ENCODE peak calls at places on chromosomes 5 and 9, in seven cellular contexts. R is transverse colon, O is astrocyte of the cerebellum, D is HL-60, K is left ventricle myocardium inferior, Q is PC-3, P is retinal pigment epithelial cell. F is an unnamed sample.

GRCh38 chr9:128913048-128913900 is 7.5 kb upstream of the PHYHD1 start:
- DNase-seq in Q (no peak), R (no peak), P (no peak), D (no peak), K (no peak), O (no peak), F (no peak)

GRCh38 chr9:69755205-69755604 is 4.6 kb downstream of the PTAR1 start:
- DNase-seq in P (no peak), D (no peak), O (no peak), K (no peak), Q (no peak), R (no peak), F (no peak)

GRCh38 chr5:36880761-36881160 is 4.2 kb downstream of the NIPBL start:
- DNase-seq in Q (no peak), R (no peak), O (no peak), D (no peak), P (no peak), K (no peak), F (no peak)

GRCh38 chr9:133509179-133510083 is 15.3 kb downstream of the MYMK start:
- DNase-seq in O (no peak), P (no peak), K (no peak), Q (peak), D (no peak), R (peak), F (no peak)

GRCh38 chr9:79222483-79222882 is 349.3 kb upstream of the TLE4 start:
- DNase-seq in P (no peak), K (no peak), D (no peak), R (no peak), Q (no peak), O (no peak), F (no peak)

GRCh38 chr9:129806126-129806525 is 3.1 kb downstream of the TOR1B start:
- DNase-seq in P (no peak), Q (no peak), R (no peak), O (no peak), D (peak), K (no peak), F (no peak)

GRCh38 chr5:78467140-78467539 is 106.7 kb downstream of the SCAMP1 start:
- DNase-seq in D (no peak), P (no peak), R (no peak), K (no peak), O (no peak), Q (no peak), F (no peak)

GRCh38 chr9:121802753-121803152 is 151.3 kb downstream of the DAB2IP start:
- DNase-seq in Q (no peak), K (no peak), R (no peak), O (no peak), P (no peak), D (no peak), F (no peak)

GRCh38 chr9:124084087-124084486 is 72.5 kb downstream of the LHX2 start:
- DNase-seq in Q (peak), O (no peak), K (no peak), P (no peak), D (no peak), R (no peak), F (no peak)

GRCh38 chr5:5941486-5941885 is 436.9 kb downstream of the MED10 start:
- DNase-seq in Q (no peak), D (no peak), R (no peak), O (no peak), K (no peak), P (no peak), F (no peak)

GRCh38 chr5:103621548-103621930 is 59.0 kb upstream of the NUDT12 start:
- DNase-seq in D (no peak), K (no peak), Q (no peak), O (no peak), P (peak), R (no peak), F (no peak)

GRCh38 chr5:43649256-43649655 is 46.3 kb downstream of the NNT start:
- DNase-seq in P (no peak), K (no peak), O (no peak), R (no peak), D (no peak), Q (no peak), F (no peak)

GRCh38 chr9:77980622-77981021 is 51.0 kb downstream of the GNAQ start:
- DNase-seq in R (no peak), Q (no peak), K (no peak), P (no peak), D (no peak), O (no peak), F (no peak)

GRCh38 chr5:74124826-74125225 is 498.8 kb downstream of the ARHGEF28 start:
- DNase-seq in O (no peak), P (no peak), D (no peak), Q (no peak), K (no peak), R (no peak), F (no peak)

GRCh38 chr9:110919609-110920008 is 118.7 kb downstream of the LPAR1 start:
- DNase-seq in P (no peak), K (no peak), Q (peak), O (no peak), R (no peak), D (peak), F (no peak)

GRCh38 chr9:12759767-12760166 is 15.1 kb upstream of the LURAP1L start:
- DNase-seq in Q (peak), R (no peak), D (no peak), O (no peak), K (no peak), P (no peak), F (no peak)

GRCh38 chr5:16600397-16600796 is 16.4 kb downstream of the RETREG1 start:
- DNase-seq in R (no peak), D (no peak), O (no peak), Q (no peak), P (no peak), K (peak), F (no peak)

GRCh38 chr5:75072066-75072465 is 19.7 kb upstream of the GCNT4 start:
- DNase-seq in K (no peak), D (no peak), P (no peak), Q (peak), O (no peak), R (no peak), F (no peak)

GRCh38 chr9:91195372-91196012 is 166.2 kb downstream of the AUH start:
- DNase-seq in Q (no peak), R (no peak), D (no peak), P (no peak), K (no peak), O (no peak), F (no peak)

GRCh38 chr9:37029304-37029775 is 4.7 kb downstream of the PAX5 start:
- DNase-seq in R (no peak), D (no peak), O (no peak), K (no peak), Q (no peak), P (no peak), F (no peak)

GRCh38 chr9:136385015-136385414 is 11.5 kb upstream of the CARD9 start:
- DNase-seq in D (peak), R (no peak), P (no peak), Q (no peak), O (no peak), K (no peak), F (no peak)

GRCh38 chr5:56269216-56269927 is 36.2 kb upstream of the ANKRD55 start:
- DNase-seq in K (no peak), P (no peak), R (no peak), Q (peak), D (peak), O (peak), F (peak)

GRCh38 chr9:125433461-125434001 is 171.9 kb downstream of the GAPVD1 start:
- DNase-seq in K (no peak), Q (no peak), D (no peak), P (no peak), O (no peak), R (no peak), F (no peak)

GRCh38 chr9:85900504-85901201 is 40.3 kb upstream of the NAA35 start:
- DNase-seq in Q (peak), K (no peak), O (no peak), D (peak), R (peak), P (peak), F (peak)

GRCh38 chr5:100676807-100677631 is 141.8 kb downstream of the FAM174A start:
- DNase-seq in R (no peak), P (peak), D (no peak), Q (peak), O (peak), K (no peak), F (no peak)

GRCh38 chr5:174725991-174726601 is 1.7 kb downstream of the MSX2 start:
- DNase-seq in O (no peak), R (no peak), D (no peak), Q (no peak), K (no peak), P (no peak), F (no peak)

GRCh38 chr5:174727794-174728662 is 3.6 kb downstream of the MSX2 start:
- DNase-seq in P (no peak), K (no peak), O (no peak), Q (no peak), R (no peak), D (no peak), F (no peak)

GRCh38 chr5:174725261-174725990 is 1.0 kb downstream of the MSX2 start:
- DNase-seq in K (no peak), Q (no peak), O (no peak), P (no peak), R (no peak), D (no peak), F (no peak)

GRCh38 chr5:174729075-174729680 is 4.8 kb downstream of the MSX2 start:
- DNase-seq in P (no peak), Q (no peak), K (no peak), O (no peak), R (no peak), D (no peak), F (no peak)

GRCh38 chr5:174726916-174727793 is 2.8 kb downstream of the MSX2 start:
- DNase-seq in D (no peak), K (no peak), R (no peak), P (no peak), O (no peak), Q (no peak), F (no peak)
- H3K4me3 ChIP-seq in D (no peak), K (no peak), R (no peak), P (peak), O (peak), Q (no peak), F (no peak)

GRCh38 chr5:135052511-135053145 is 18.6 kb upstream of the PITX1 start:
- DNase-seq in R (no peak), K (no peak), P (no peak), D (no peak), O (no peak), Q (no peak), F (no peak)

GRCh38 chr5:135053989-135054388 is 20.0 kb upstream of the PITX1 start:
- DNase-seq in R (no peak), Q (no peak), K (no peak), D (no peak), P (no peak), O (no peak), F (no peak)

GRCh38 chr5:135055385-135055784 is 21.4 kb upstream of the PITX1 start:
- DNase-seq in P (no peak), D (no peak), K (peak), O (no peak), R (no peak), Q (no peak), F (no peak)

GRCh38 chr5:135053278-135053677 is 19.2 kb upstream of the PITX1 start:
- DNase-seq in K (no peak), D (peak), R (peak), O (no peak), Q (no peak), P (no peak), F (peak)

DNA sequence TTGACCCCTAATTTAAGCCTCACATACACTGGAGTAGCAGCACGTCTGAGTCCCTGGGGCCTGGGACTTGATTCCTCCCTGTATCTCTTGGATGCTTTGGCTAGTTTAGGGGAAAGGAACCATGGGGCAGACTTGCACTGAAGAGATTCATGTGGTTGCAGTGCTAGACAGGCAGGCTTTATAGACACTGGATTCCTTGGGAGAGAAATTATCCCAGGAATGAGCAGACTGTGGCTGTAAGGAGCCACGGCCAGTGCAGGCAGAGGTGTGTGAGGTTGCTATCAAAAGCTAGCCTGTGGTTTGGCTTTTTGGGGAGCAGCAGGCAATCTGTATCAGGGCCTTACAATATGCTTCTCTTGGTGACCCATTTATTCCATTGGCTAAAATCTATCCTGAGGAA is 20.5 kb upstream of the PITX1 start:
- DNase-seq in R (no peak), Q (no peak), D (no peak), O (no peak), P (no peak), K (no peak), F (no peak)
- H3K4me3 ChIP-seq in R (no peak), Q (no peak), D (no peak), O (no peak), P (no peak), K (no peak), F (no peak)

DNA sequence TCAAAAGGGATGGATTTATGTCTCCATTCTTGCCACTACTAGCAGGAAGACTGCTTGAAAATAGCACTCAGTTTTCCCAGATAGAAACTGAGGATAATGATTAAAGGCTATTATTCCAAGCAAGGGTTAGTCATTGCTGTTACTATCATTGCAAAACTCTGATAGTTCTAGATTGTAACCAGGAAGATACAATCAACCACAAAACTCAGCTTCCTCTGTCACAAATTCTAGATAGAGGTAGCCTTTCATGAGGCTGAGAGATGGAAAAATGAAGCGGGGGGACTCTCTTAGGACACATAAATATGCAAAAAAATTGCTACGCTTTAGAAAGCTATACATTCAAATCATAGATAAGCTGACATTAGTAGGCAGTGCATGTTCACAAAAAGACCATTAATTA is 3.1 kb downstream of the ANXA1 start:
- DNase-seq in D (peak), Q (peak), K (no peak), P (no peak), R (no peak), O (no peak), F (no peak)
- H3K4me3 ChIP-seq in D (peak), Q (peak), K (peak), P (peak), R (no peak), O (peak), F (no peak)

GRCh38 chr5:111229126-111229525 is 4.9 kb downstream of the CAMK4 start:
- DNase-seq in D (no peak), R (no peak), Q (no peak), K (no peak), O (no peak), P (no peak), F (no peak)

GRCh38 chr5:111225926-111226325 is 1.7 kb downstream of the CAMK4 start:
- DNase-seq in Q (no peak), O (no peak), R (no peak), P (no peak), D (no peak), K (no peak), F (no peak)

GRCh38 chr5:111227805-111228204 is 3.6 kb downstream of the CAMK4 start:
- DNase-seq in R (peak), Q (peak), K (no peak), P (no peak), O (peak), D (no peak), F (no peak)

GRCh38 chr5:111226556-111226955 is 2.4 kb downstream of the CAMK4 start:
- DNase-seq in D (no peak), K (no peak), Q (no peak), O (no peak), R (no peak), P (no peak), F (no peak)

DNA sequence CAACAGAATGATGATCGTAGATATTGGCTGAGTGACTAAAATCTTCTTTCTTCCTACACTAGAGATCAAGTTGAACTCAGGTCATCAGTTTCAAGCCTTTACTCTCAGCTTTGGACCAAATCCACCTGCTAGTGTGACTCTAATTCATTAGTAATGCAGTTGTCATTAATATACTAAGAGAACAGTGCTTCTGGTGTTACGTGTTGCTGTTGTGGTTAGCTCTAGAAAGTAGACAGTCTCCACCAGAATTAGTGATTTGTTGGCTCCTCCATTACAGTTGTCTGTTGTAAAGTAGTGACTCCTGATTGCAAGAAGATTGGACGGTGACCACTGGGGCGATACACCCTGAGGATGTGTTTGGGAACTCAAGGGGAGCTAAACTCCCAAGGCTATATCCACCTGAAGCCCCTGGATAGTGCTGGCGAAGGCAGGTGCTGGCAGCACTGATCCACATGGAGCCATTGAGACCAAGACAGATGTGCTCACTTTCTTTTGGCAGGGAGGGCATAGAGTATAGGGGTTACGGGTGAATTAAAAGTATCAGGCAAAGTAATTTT is 3.1 kb downstream of the CAMK4 start:
- DNase-seq in O (no peak), K (no peak), P (no peak), D (no peak), Q (no peak), R (no peak), F (no peak)
- H3K4me3 ChIP-seq in O (no peak), K (no peak), P (no peak), D (no peak), Q (no peak), R (no peak), F (no peak)

DNA sequence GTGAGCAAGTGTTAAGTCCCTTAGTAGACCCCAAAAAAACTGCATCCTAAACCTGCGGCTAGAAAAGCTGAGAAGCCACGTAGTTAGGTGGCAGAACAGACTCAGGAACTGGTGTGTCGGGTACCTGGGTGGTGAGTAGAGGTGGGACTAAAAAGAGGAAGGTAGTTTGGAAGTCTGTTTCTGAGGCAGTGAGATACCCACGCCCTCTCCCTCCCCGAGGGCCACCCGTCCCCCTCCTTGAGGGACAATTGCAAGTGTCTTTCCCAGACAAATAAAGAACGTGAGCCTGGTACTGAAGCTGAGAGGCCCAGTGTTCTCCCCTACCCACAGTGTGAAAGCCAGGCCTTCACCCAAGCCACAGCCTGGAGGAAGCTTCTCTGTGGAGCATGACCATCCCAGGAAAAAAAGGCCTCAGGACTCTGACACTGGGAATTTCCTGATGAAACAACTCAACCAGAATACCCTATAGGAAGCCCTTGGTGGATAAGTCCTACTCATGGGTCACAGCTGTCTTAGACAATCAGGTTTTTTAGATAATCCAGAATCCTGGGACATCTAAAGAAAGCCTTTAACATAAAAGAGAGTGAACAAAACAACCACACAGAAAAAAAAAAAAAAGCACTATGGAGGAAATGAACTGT is 7.0 kb upstream of the CD74 start:
- DNase-seq in O (no peak), D (no peak), Q (no peak), P (no peak), K (no peak), R (no peak), F (no peak)
- H3K4me3 ChIP-seq in O (no peak), D (no peak), Q (no peak), P (no peak), K (no peak), R (no peak), F (no peak)

DNA sequence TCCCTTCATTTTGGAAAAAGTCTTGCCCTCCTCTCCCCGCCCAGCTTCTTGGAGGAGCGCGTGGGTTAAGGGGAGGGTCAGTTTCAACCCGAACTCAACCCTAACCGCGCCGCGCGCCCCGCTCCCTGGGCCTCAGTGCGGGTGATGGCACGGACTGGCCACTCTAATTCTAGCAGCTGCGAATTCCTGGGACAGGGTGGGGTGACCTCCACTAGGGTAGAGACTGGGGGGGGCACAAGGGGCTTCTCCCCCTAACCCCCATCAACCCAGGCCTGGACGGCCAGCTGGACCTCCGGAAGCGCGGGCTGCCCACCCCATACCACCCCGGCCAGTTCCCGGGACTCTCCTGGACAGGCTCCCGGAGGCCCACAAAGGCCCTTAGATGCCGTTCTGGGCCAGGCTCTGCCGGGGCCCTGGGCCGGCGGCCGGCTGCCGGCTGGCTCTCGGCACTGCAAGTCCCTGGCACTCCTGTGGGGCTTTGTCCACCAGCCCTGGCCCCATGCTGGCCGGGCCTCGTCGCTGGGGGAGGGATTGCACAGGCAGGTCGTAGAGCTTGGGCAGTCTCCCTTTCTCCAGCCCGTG is 7.2 kb upstream of the PSD2 start:
- DNase-seq in D (no peak), Q (no peak), R (no peak), K (peak), O (no peak), P (no peak), F (no peak)
- H3K4me3 ChIP-seq in D (no peak), Q (peak), R (no peak), K (peak), O (peak), P (peak), F (peak)

DNA sequence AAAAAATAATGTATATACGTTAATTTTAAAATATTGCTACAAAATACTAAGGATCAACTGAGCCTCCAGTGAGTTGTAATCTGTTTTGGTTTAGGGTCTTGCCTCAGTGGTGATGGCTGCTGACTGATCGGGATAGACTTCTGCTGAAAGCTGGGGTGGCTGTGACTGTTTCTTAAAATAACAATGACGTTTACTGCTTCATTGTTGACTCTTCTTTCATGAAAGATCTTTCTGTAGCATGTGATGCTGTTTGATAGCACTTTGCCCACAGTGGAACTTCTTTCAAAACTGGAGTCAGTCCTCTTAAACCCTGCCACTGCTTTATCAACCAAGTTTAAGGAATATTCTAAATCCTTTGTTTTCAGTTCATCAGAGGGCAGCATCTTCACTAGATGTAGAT is 41.7 kb upstream of the PTPDC1 start:
- DNase-seq in R (no peak), K (no peak), Q (no peak), P (no peak), O (no peak), D (no peak), F (no peak)
- H3K4me3 ChIP-seq in R (no peak), K (no peak), Q (no peak), P (no peak), O (no peak), D (no peak), F (no peak)

GRCh38 chr5:151678713-151679112 is 8.0 kb downstream of the SPARC start:
- DNase-seq in O (no peak), P (no peak), Q (no peak), R (no peak), D (no peak), K (no peak), F (no peak)
- H3K4me3 ChIP-seq in O (no peak), P (no peak), Q (no peak), R (no peak), D (no peak), K (peak), F (no peak)

F was measured in GM12864.